ENCODE peak calls at places on chromosome 4, in eight cellular contexts. I, F, L, G, B, Q, Y and R are unnamed samples. For H3K4me1, the result is how much of the 10 kb centered on the place peaks cover.

GRCh38 chr4:169485084-169485483 is 127.3 kb downstream of the NEK1 start:
- DNase-seq in I (no peak), F (no peak), L (peak), G (no peak), B (no peak), Q (no peak), Y (no peak), R (no peak)

GRCh38 chr4:113941836-113942235 is 37.6 kb downstream of the ARSJ start:
- DNase-seq in I (no peak), F (no peak), L (no peak), G (no peak), B (no peak), Q (no peak), Y (no peak), R (no peak)

GRCh38 chr4:25031077-25031606 is 396 bp upstream of the LGI2 start:
- DNase-seq in I (peak), F (peak), L (no peak), G (no peak), B (no peak), Q (peak), Y (no peak), R (no peak)

GRCh38 chr4:112704991-112705845 is 68.3 kb downstream of the LARP7 start:
- DNase-seq in I (peak), F (peak), L (peak), G (no peak), B (no peak), Q (peak), Y (peak), R (peak)

GRCh38 chr4:177861551-177862094 is 419.4 kb upstream of the AGA start:
- DNase-seq in I (no peak), F (no peak), L (no peak), G (no peak), B (no peak), Q (no peak), Y (no peak), R (no peak)

GRCh38 chr4:10099521-10100325 is 16.9 kb downstream of the WDR1 start:
- DNase-seq in I (no peak), F (no peak), L (no peak), G (no peak), B (no peak), Q (no peak), Y (no peak), R (no peak)

GRCh38 chr4:1406416-1406945 is at the start of gene NKX1-1:
- DNase-seq in I (peak), F (peak), L (no peak), G (no peak), B (no peak), Q (no peak), Y (no peak), R (no peak)

GRCh38 chr4:114694770-114695169 is 96.2 kb downstream of the UGT8 start:
- DNase-seq in I (peak), F (no peak), L (peak), G (no peak), B (no peak), Q (no peak), Y (no peak), R (peak)

GRCh38 chr4:140267576-140267975 is 105.9 kb upstream of the SCOC start:
- DNase-seq in I (peak), F (peak), L (peak), G (no peak), B (no peak), Q (no peak), Y (no peak), R (no peak)

GRCh38 chr4:11889099-11889498 is 460.4 kb upstream of the HS3ST1 start:
- DNase-seq in I (no peak), F (no peak), L (no peak), G (no peak), B (no peak), Q (no peak), Y (no peak), R (no peak)

GRCh38 chr4:122766353-122766705 is 33.8 kb downstream of the BBS12 start:
- DNase-seq in I (no peak), F (no peak), L (no peak), G (no peak), B (no peak), Q (no peak), Y (no peak), R (no peak)

GRCh38 chr4:122764071-122764807 is 31.7 kb downstream of the BBS12 start:
- DNase-seq in I (no peak), F (no peak), L (peak), G (no peak), B (no peak), Q (no peak), Y (no peak), R (no peak)

GRCh38 chr4:122764808-122765189 is 32.3 kb downstream of the BBS12 start:
- DNase-seq in I (no peak), F (no peak), L (peak), G (no peak), B (no peak), Q (no peak), Y (no peak), R (peak)

GRCh38 chr4:122765702-122766352 is 33.3 kb downstream of the BBS12 start:
- DNase-seq in I (no peak), F (no peak), L (peak), G (no peak), B (no peak), Q (no peak), Y (no peak), R (no peak)

DNA sequence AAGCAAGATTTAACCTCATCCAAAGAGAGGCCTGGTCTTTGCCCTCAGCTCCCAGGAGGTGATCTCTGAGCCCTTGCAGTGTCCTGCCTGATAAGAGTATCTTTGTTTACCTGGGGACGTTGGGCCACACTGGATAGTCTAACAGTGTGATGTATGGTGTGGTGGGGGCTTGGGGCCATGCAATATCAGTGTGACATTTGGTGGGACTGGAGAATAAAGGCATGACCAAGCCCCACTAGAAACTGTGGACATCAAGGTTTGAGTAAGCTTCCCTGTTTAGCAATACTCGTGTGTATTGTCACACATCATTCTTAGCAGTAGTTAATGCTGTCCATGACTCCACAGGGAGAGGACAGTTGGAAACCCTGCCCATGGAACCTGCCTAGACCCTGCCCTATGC is 34.4 kb downstream of the BBS12 start:
- DNase-seq in I (no peak), F (no peak), L (no peak), G (no peak), B (no peak), Q (no peak), Y (no peak), R (no peak)
- H3K4me1 ChIP-seq in I (under half), F (under half), L (under half), G (under half), B (under half), Q (under half), Y (under half), R (under half)

GRCh38 chr4:185286571-185286970 is 77.2 kb downstream of the SNX25 start:
- DNase-seq in I (no peak), F (no peak), L (peak), G (no peak), B (no peak), Q (no peak), Y (no peak), R (no peak)

GRCh38 chr4:185283723-185284122 is 74.3 kb downstream of the SNX25 start:
- DNase-seq in I (no peak), F (no peak), L (peak), G (no peak), B (no peak), Q (no peak), Y (no peak), R (no peak)

GRCh38 chr4:185290018-185290607 is 80.7 kb downstream of the SNX25 start:
- DNase-seq in I (no peak), F (no peak), L (no peak), G (no peak), B (no peak), Q (no peak), Y (no peak), R (no peak)

GRCh38 chr4:185282968-185283367 is 73.6 kb downstream of the SNX25 start:
- DNase-seq in I (peak), F (peak), L (peak), G (no peak), B (no peak), Q (no peak), Y (no peak), R (peak)

GRCh38 chr4:185285632-185286393 is 76.4 kb downstream of the SNX25 start:
- DNase-seq in I (no peak), F (no peak), L (no peak), G (no peak), B (no peak), Q (no peak), Y (no peak), R (no peak)
- H3K4me3 ChIP-seq in I (no peak), F (no peak), L (no peak), G (no peak), B (no peak), Q (no peak), Y (no peak), R (no peak)

GRCh38 chr4:185370291-185370690 is 25.4 kb downstream of the LRP2BP start:
- DNase-seq in I (no peak), F (no peak), L (no peak), G (no peak), B (no peak), Q (no peak), Y (no peak), R (peak)

GRCh38 chr4:185374027-185374426 is 21.7 kb downstream of the LRP2BP start:
- DNase-seq in I (no peak), F (no peak), L (no peak), G (no peak), B (no peak), Q (no peak), Y (no peak), R (no peak)

GRCh38 chr4:185374573-185374972 is 21.2 kb downstream of the LRP2BP start:
- DNase-seq in I (no peak), F (no peak), L (no peak), G (no peak), B (no peak), Q (no peak), Y (no peak), R (no peak)

DNA sequence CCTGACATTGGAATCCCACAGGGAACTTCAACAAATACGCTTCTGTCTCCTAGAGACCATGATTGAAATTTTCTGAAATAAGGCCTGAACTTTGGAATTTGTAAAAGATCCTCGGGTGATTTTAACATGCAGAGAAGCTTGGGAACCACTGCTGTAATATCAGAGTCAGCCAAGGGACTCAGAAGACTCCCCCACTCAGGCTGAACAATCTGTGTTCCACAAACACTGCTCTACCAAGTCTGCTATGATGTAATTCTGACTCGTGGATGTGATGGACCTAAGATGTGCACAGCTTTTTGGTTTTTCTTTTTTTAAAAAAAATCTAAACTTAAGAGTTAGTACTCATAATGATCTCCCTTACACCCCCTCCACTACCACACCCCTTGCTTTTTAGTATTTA is 26.0 kb downstream of the LRP2BP start:
- DNase-seq in I (no peak), F (no peak), L (peak), G (no peak), B (no peak), Q (no peak), Y (no peak), R (no peak)
- TF ChIP-seq CTCF in I (no peak), F (no peak), L (no peak), G (no peak), B (no peak), Q (no peak), Y (no peak), R (no peak)

DNA sequence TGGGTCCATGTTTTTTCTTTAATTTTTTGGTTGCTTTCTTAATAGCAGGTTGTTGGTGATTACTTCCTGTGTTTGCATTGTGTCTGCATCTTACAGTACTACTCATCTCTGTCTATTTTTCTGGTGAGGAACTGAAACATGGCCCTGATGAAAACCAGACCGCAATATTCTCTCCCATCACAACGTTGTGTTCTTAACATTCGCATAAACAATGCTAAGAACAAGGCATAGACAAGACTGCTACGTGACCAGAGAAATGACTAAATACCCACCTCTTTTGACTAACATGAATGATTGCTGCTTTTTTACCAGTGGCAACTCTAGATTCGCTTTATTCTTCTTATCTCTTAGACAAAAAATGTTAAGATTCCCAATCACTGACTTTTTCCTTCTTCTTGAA is 179.1 kb downstream of the GC start:
- DNase-seq in I (no peak), F (no peak), L (no peak), G (no peak), B (no peak), Q (no peak), Y (no peak), R (no peak)
- H3K4me1 ChIP-seq in I (under half), F (under half), L (under half), G (under half), B (under half), Q (under half), Y (under half), R (under half)